ENCODE peak calls at places on chromosomes 5 and 9, in eight cellular contexts. One of them, this sample, is unnamed.

GRCh38 chr9:16704096-16704488 is 166.4 kb downstream of the BNC2 start:
- DNase-seq in stomach: no peak
- DNase-seq in HCT116: no peak
- DNase-seq in K562: no peak
- DNase-seq in sigmoid colon: no peak
- DNase-seq in A549: no peak
- DNase-seq in body of pancreas: no peak
- DNase-seq in tibial nerve: no peak
- DNase-seq in this sample: no peak

GRCh38 chr5:71587709-71588532 is 781 bp downstream of the MCCC2 start:
- DNase-seq in stomach: no peak
- DNase-seq in HCT116: no peak
- DNase-seq in K562: peak; percentile 53
- DNase-seq in sigmoid colon: no peak
- DNase-seq in A549: peak; percentile 7
- DNase-seq in body of pancreas: no peak
- DNase-seq in tibial nerve: no peak
- DNase-seq in this sample: no peak

GRCh38 chr9:589723-590122 is 251.8 kb upstream of the DMRT1 start:
- DNase-seq in stomach: no peak
- DNase-seq in HCT116: no peak
- DNase-seq in K562: no peak
- DNase-seq in sigmoid colon: no peak
- DNase-seq in A549: peak; percentile 16
- DNase-seq in body of pancreas: no peak
- DNase-seq in tibial nerve: no peak
- DNase-seq in this sample: no peak

GRCh38 chr5:41447761-41448510 is 62.5 kb downstream of the PLCXD3 start:
- DNase-seq in stomach: no peak
- DNase-seq in HCT116: no peak
- DNase-seq in K562: no peak
- DNase-seq in sigmoid colon: no peak
- DNase-seq in A549: no peak
- DNase-seq in body of pancreas: no peak
- DNase-seq in tibial nerve: no peak
- DNase-seq in this sample: no peak

GRCh38 chr9:85224729-85225128 is 517.0 kb downstream of the AGTPBP1 start:
- DNase-seq in stomach: no peak
- DNase-seq in HCT116: peak; percentile 40
- DNase-seq in K562: no peak
- DNase-seq in sigmoid colon: no peak
- DNase-seq in A549: no peak
- DNase-seq in body of pancreas: no peak
- DNase-seq in tibial nerve: no peak
- DNase-seq in this sample: no peak

GRCh38 chr5:40046792-40047191 is 622.0 kb upstream of the DAB2 start:
- DNase-seq in stomach: no peak
- DNase-seq in HCT116: no peak
- DNase-seq in K562: no peak
- DNase-seq in sigmoid colon: no peak
- DNase-seq in A549: no peak
- DNase-seq in body of pancreas: no peak
- DNase-seq in tibial nerve: no peak
- DNase-seq in this sample: no peak

GRCh38 chr5:82622205-82622604 is 344.1 kb upstream of the RPS23 start:
- DNase-seq in stomach: no peak
- DNase-seq in HCT116: no peak
- DNase-seq in K562: no peak
- DNase-seq in sigmoid colon: no peak
- DNase-seq in A549: no peak
- DNase-seq in body of pancreas: no peak
- DNase-seq in tibial nerve: no peak
- DNase-seq in this sample: no peak

GRCh38 chr9:113998529-113999255 is 79.4 kb downstream of the AMBP start:
- DNase-seq in stomach: peak; percentile 23
- DNase-seq in HCT116: no peak
- DNase-seq in K562: no peak
- DNase-seq in sigmoid colon: no peak
- DNase-seq in A549: peak; percentile 10
- DNase-seq in body of pancreas: no peak
- DNase-seq in tibial nerve: no peak
- DNase-seq in this sample: peak; percentile 67

GRCh38 chr9:76519027-76519835 is 60.2 kb downstream of the GCNT1 start:
- DNase-seq in stomach: no peak
- DNase-seq in HCT116: no peak
- DNase-seq in K562: no peak
- DNase-seq in sigmoid colon: no peak
- DNase-seq in A549: no peak
- DNase-seq in body of pancreas: peak; percentile 30
- DNase-seq in tibial nerve: no peak
- DNase-seq in this sample: no peak

GRCh38 chr5:14153932-14154646 is 10.9 kb downstream of the TRIO start:
- DNase-seq in stomach: peak; percentile 58
- DNase-seq in HCT116: no peak
- DNase-seq in K562: no peak
- DNase-seq in sigmoid colon: peak; percentile 93
- DNase-seq in A549: peak; percentile 57
- DNase-seq in body of pancreas: peak; percentile 42
- DNase-seq in tibial nerve: no peak
- DNase-seq in this sample: no peak

GRCh38 chr9:3648266-3648665 is 122.5 kb upstream of the RFX3 start:
- DNase-seq in stomach: no peak
- DNase-seq in HCT116: no peak
- DNase-seq in K562: no peak
- DNase-seq in sigmoid colon: no peak
- DNase-seq in A549: no peak
- DNase-seq in body of pancreas: peak; percentile 45
- DNase-seq in tibial nerve: no peak
- DNase-seq in this sample: no peak

DNA sequence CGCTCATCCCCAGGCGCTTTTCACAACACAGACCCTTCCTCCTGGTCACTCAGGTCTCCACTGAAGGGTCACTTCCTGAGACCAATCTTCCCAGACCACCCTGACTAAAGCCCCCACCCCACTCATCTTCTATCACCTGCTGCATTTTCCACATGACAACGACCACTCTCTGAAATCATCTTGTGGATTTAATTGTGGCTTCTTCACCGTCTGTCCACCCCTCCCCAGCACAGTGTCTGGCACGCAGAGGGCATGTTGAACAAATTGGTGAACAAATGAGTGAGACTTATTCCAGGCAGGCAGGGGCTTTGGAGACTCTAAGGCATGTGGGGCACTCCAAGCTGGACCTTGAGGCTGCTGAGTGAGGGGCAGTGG is 8.8 kb downstream of the BARX1 start:
- DNase-seq in stomach: no peak
- DNase-seq in HCT116: no peak
- DNase-seq in K562: no peak
- DNase-seq in sigmoid colon: no peak
- DNase-seq in A549: no peak
- DNase-seq in body of pancreas: no peak
- DNase-seq in tibial nerve: no peak
- DNase-seq in this sample: no peak
- H3K4me3 ChIP-seq in stomach: peak overlapping the region; percentile 53
- H3K4me3 ChIP-seq in HCT116: no peak overlapping the region
- H3K4me3 ChIP-seq in K562: no peak overlapping the region
- H3K4me3 ChIP-seq in sigmoid colon: no peak overlapping the region
- H3K4me3 ChIP-seq in A549: peak overlapping the region; percentile 54
- H3K4me3 ChIP-seq in body of pancreas: no peak overlapping the region
- H3K4me3 ChIP-seq in tibial nerve: no peak overlapping the region
- H3K4me3 ChIP-seq in this sample: no peak overlapping the region

GRCh38 chr9:127916665-127917581 is at the start of gene ST6GALNAC4:
- DNase-seq in stomach: peak; percentile 97
- DNase-seq in HCT116: no peak
- DNase-seq in K562: peak; percentile 94
- DNase-seq in sigmoid colon: peak; percentile 97
- DNase-seq in A549: peak; percentile 89
- DNase-seq in body of pancreas: peak; percentile 97
- DNase-seq in tibial nerve: peak; percentile 96
- DNase-seq in this sample: no peak

GRCh38 chr9:127915325-127915752 is 1.5 kb downstream of the ST6GALNAC4 start:
- DNase-seq in stomach: no peak
- DNase-seq in HCT116: no peak
- DNase-seq in K562: peak; percentile 61
- DNase-seq in sigmoid colon: no peak
- DNase-seq in A549: no peak
- DNase-seq in body of pancreas: peak; percentile 65
- DNase-seq in tibial nerve: no peak
- DNase-seq in this sample: no peak

GRCh38 chr9:127917603-127918002 is 762 bp upstream of the ST6GALNAC4 start:
- DNase-seq in stomach: no peak
- DNase-seq in HCT116: no peak
- DNase-seq in K562: no peak
- DNase-seq in sigmoid colon: no peak
- DNase-seq in A549: no peak
- DNase-seq in body of pancreas: no peak
- DNase-seq in tibial nerve: no peak
- DNase-seq in this sample: no peak

GRCh38 chr9:127913682-127914081 is 3.2 kb downstream of the ST6GALNAC4 start:
- DNase-seq in stomach: no peak
- DNase-seq in HCT116: no peak
- DNase-seq in K562: no peak
- DNase-seq in sigmoid colon: no peak
- DNase-seq in A549: no peak
- DNase-seq in body of pancreas: no peak
- DNase-seq in tibial nerve: no peak
- DNase-seq in this sample: no peak

GRCh38 chr9:127915801-127916664 is 808 bp downstream of the ST6GALNAC4 start:
- DNase-seq in stomach: no peak
- DNase-seq in HCT116: no peak
- DNase-seq in K562: peak; percentile 26
- DNase-seq in sigmoid colon: no peak
- DNase-seq in A549: no peak
- DNase-seq in body of pancreas: peak; percentile 75
- DNase-seq in tibial nerve: no peak
- DNase-seq in this sample: no peak
- TF ChIP-seq POLR2A in stomach: no peak
- TF ChIP-seq POLR2A in HCT116: no peak
- TF ChIP-seq POLR2A in K562: no peak
- TF ChIP-seq POLR2A in sigmoid colon: no peak
- TF ChIP-seq POLR2A in A549: no peak
- TF ChIP-seq POLR2A in body of pancreas: peak; percentile 32
- TF ChIP-seq POLR2A in tibial nerve: no peak
- TF ChIP-seq POLR2A in this sample: no peak

GRCh38 chr9:127773981-127774380 is 4.5 kb downstream of the SH2D3C start:
- DNase-seq in stomach: no peak
- DNase-seq in HCT116: no peak
- DNase-seq in K562: no peak
- DNase-seq in sigmoid colon: no peak
- DNase-seq in A549: no peak
- DNase-seq in body of pancreas: no peak
- DNase-seq in tibial nerve: no peak
- DNase-seq in this sample: no peak

GRCh38 chr9:127771570-127772189 is 6.8 kb downstream of the SH2D3C start:
- DNase-seq in stomach: no peak
- DNase-seq in HCT116: no peak
- DNase-seq in K562: peak; percentile 14
- DNase-seq in sigmoid colon: no peak
- DNase-seq in A549: no peak
- DNase-seq in body of pancreas: no peak
- DNase-seq in tibial nerve: no peak
- DNase-seq in this sample: no peak

GRCh38 chr9:127770905-127771569 is 7.4 kb downstream of the SH2D3C start:
- DNase-seq in stomach: peak; percentile 99
- DNase-seq in HCT116: peak; percentile 95
- DNase-seq in K562: peak; percentile 98
- DNase-seq in sigmoid colon: peak; percentile 99
- DNase-seq in A549: peak; percentile 98
- DNase-seq in body of pancreas: peak; percentile 99
- DNase-seq in tibial nerve: peak; percentile 95
- DNase-seq in this sample: no peak

GRCh38 chr9:127772603-127773002 is 5.9 kb downstream of the SH2D3C start:
- DNase-seq in stomach: no peak
- DNase-seq in HCT116: no peak
- DNase-seq in K562: no peak
- DNase-seq in sigmoid colon: no peak
- DNase-seq in A549: no peak
- DNase-seq in body of pancreas: no peak
- DNase-seq in tibial nerve: no peak
- DNase-seq in this sample: no peak

DNA sequence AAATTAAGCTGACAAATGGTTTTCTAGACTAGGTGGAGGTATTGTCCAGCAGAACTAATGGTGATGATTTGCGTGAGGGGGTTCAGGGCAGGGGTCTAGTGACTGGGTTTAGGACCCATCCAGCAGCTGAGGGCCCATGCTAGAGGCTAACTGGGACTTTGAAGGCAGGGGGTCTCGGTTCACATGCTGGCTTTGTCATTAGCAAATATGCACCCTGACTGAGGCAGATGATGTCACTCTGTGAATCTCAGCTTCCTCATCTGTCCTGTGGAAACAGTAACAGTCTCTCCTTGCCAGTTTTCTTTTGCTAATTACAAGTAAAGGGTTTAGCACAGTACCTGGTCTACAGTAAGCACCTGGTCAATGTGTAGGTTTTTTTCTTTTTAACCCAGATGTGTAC is 5.2 kb downstream of the SH2D3C start:
- DNase-seq in stomach: no peak
- DNase-seq in HCT116: no peak
- DNase-seq in K562: no peak
- DNase-seq in sigmoid colon: no peak
- DNase-seq in A549: no peak
- DNase-seq in body of pancreas: no peak
- DNase-seq in tibial nerve: no peak
- DNase-seq in this sample: no peak
- H3K4me1 ChIP-seq in stomach: peaks cover 20% of the 10 kb centered on the region
- H3K4me1 ChIP-seq in HCT116: peaks cover 13% of the 10 kb centered on the region
- H3K4me1 ChIP-seq in K562: peaks cover 29% of the 10 kb centered on the region
- H3K4me1 ChIP-seq in sigmoid colon: no peaks in the 10 kb centered on the region
- H3K4me1 ChIP-seq in A549: peaks cover 4% of the 10 kb centered on the region
- H3K4me1 ChIP-seq in body of pancreas: peaks cover 15% of the 10 kb centered on the region
- H3K4me1 ChIP-seq in tibial nerve: peaks cover 22% of the 10 kb centered on the region
- H3K4me1 ChIP-seq in this sample: peaks cover 14% of the 10 kb centered on the region

GRCh38 chr9:10272830-10273229 is 340.0 kb downstream of the PTPRD start:
- DNase-seq in stomach: no peak
- DNase-seq in HCT116: no peak
- DNase-seq in K562: no peak
- DNase-seq in sigmoid colon: no peak
- DNase-seq in A549: no peak
- DNase-seq in body of pancreas: no peak
- DNase-seq in tibial nerve: no peak
- DNase-seq in this sample: no peak
- H3K4me3 ChIP-seq in stomach: no peak overlapping the region
- H3K4me3 ChIP-seq in HCT116: no peak overlapping the region
- H3K4me3 ChIP-seq in K562: no peak overlapping the region
- H3K4me3 ChIP-seq in sigmoid colon: no peak overlapping the region
- H3K4me3 ChIP-seq in A549: no peak overlapping the region
- H3K4me3 ChIP-seq in body of pancreas: no peak overlapping the region
- H3K4me3 ChIP-seq in tibial nerve: no peak overlapping the region
- H3K4me3 ChIP-seq in this sample: no peak overlapping the region

GRCh38 chr5:43042626-43043399 is 2.7 kb upstream of the ANXA2R start:
- DNase-seq in stomach: peak; percentile 59
- DNase-seq in HCT116: peak; percentile 62
- DNase-seq in K562: peak; percentile 95
- DNase-seq in sigmoid colon: peak; percentile 85
- DNase-seq in A549: peak; percentile 85
- DNase-seq in body of pancreas: peak; percentile 76
- DNase-seq in tibial nerve: peak; percentile 55
- DNase-seq in this sample: no peak
- TF ChIP-seq POLR2A in stomach: no peak
- TF ChIP-seq POLR2A in HCT116: no peak
- TF ChIP-seq POLR2A in K562: peak; percentile 34
- TF ChIP-seq POLR2A in sigmoid colon: no peak
- TF ChIP-seq POLR2A in A549: no peak
- TF ChIP-seq POLR2A in body of pancreas: no peak
- TF ChIP-seq POLR2A in tibial nerve: no peak
- TF ChIP-seq POLR2A in this sample: no peak

GRCh38 chr9:117156150-117156688 is 258.6 kb downstream of the ASTN2 start:
- DNase-seq in stomach: no peak
- DNase-seq in HCT116: no peak
- DNase-seq in K562: no peak
- DNase-seq in sigmoid colon: no peak
- DNase-seq in A549: no peak
- DNase-seq in body of pancreas: no peak
- DNase-seq in tibial nerve: no peak
- DNase-seq in this sample: no peak
- H3K4me1 ChIP-seq in stomach: no peaks in the 10 kb centered on the region
- H3K4me1 ChIP-seq in HCT116: no peaks in the 10 kb centered on the region
- H3K4me1 ChIP-seq in K562: no peaks in the 10 kb centered on the region
- H3K4me1 ChIP-seq in sigmoid colon: no peaks in the 10 kb centered on the region
- H3K4me1 ChIP-seq in A549: no peaks in the 10 kb centered on the region
- H3K4me1 ChIP-seq in body of pancreas: no peaks in the 10 kb centered on the region
- H3K4me1 ChIP-seq in tibial nerve: no peaks in the 10 kb centered on the region
- H3K4me1 ChIP-seq in this sample: no peaks in the 10 kb centered on the region

This sample was measured in vagina.